ENCODE peak calls at places on chromosome 16, in nine cellular contexts. L is GF-D8; M is T-helper 2 cell; U is activated CD4-positive, alpha-beta T cell treated with anti-CD3 and anti-CD28 coated beads for 4 hours; A is AML-193; I is iris pigment epithelial cell; G is hepatic stellate cell; T is LoVo; X is substantia nigra. Z is an unnamed sample.

GRCh38 chr16:4376126-4376819 is 4.6 kb downstream of the VASN start:
- DNase-seq in G (peak; percentile 82), I (peak; percentile 81), L (no peak), U (no peak), X (peak; percentile 63), A (no peak), T (no peak), M (no peak), Z (peak; percentile 71)

GRCh38 chr16:23423496-23424049 is 29.4 kb downstream of the COG7 start:
- DNase-seq in G (peak; percentile 75), I (peak; percentile 91), X (no peak), L (no peak), U (no peak), T (peak; percentile 91), M (no peak), A (no peak), Z (no peak)

GRCh38 chr16:56630134-56630533 is 2.3 kb upstream of the MT1M start:
- DNase-seq in X (no peak), I (no peak), T (no peak), L (no peak), G (no peak), M (no peak), A (no peak), U (no peak), Z (peak; percentile 54)

GRCh38 chr16:84379731-84380369 is 11.5 kb downstream of the ATP2C2 start:
- DNase-seq in G (no peak), U (no peak), I (no peak), A (no peak), X (no peak), T (no peak), L (no peak), M (no peak), Z (no peak)

GRCh38 chr16:4917117-4917516 is 19.8 kb downstream of the PPL start:
- DNase-seq in L (no peak), X (no peak), G (peak; percentile 37), U (no peak), I (peak; percentile 76), A (no peak), T (no peak), M (no peak), Z (no peak)

GRCh38 chr16:61676740-61677139 is 359.5 kb downstream of the CDH8 start:
- DNase-seq in M (no peak), X (no peak), G (no peak), I (no peak), L (no peak), T (no peak), A (no peak), U (no peak), Z (no peak)

GRCh38 chr16:23959069-23959800 is 123.5 kb downstream of the PRKCB start:
- DNase-seq in U (peak; percentile 19), I (no peak), A (peak; percentile 80), M (no peak), L (no peak), T (no peak), G (no peak), X (no peak), Z (no peak)

GRCh38 chr16:66188786-66189725 is 177.4 kb upstream of the CDH5 start:
- DNase-seq in M (no peak), G (peak; percentile 44), I (peak; percentile 82), L (no peak), X (no peak), A (no peak), U (no peak), T (no peak), Z (no peak)